ENCODE peak calls at places on chromosomes 2 and 18, in six cellular contexts. I is psoas muscle, W is GM20000, H is AG04450, A is lower lobe of right lung, M is OCI-LY7. B is an unnamed sample.
A peak's percentile ranks its signal among the peaks of the same experiment; 100 is the strongest.

GRCh38 chr2:4715065-4715464 is 977.1 kb upstream of the SOX11 start:
- DNase-seq in I (no peak), M (peak; percentile 22), H (no peak), A (no peak), W (no peak), B (no peak)

GRCh38 chr2:242060212-242060835 is 190.8 kb downstream of the RTP5 start:
- DNase-seq in A (no peak), W (no peak), H (peak; percentile 21), M (no peak), I (no peak), B (no peak)

GRCh38 chr18:75475228-75475627 is 47.7 kb upstream of the SMIM21 start:
- DNase-seq in M (no peak), A (no peak), H (peak; percentile 70), I (no peak), W (no peak), B (no peak)

GRCh38 chr18:42064109-42064508 is 109.1 kb downstream of the PIK3C3 start:
- DNase-seq in I (no peak), M (no peak), H (no peak), A (no peak), W (no peak), B (no peak)

GRCh38 chr2:62760026-62760425 is 54.5 kb downstream of the EHBP1 start:
- DNase-seq in H (no peak), A (no peak), I (no peak), M (no peak), W (no peak), B (no peak)

GRCh38 chr2:163345795-163346573 is 389.8 kb downstream of the FIGN start:
- DNase-seq in W (peak; percentile 67), H (no peak), A (no peak), M (peak; percentile 59), I (no peak), B (no peak)

GRCh38 chr18:64116806-64117205 is 32.1 kb downstream of the LINC00305 start:
- DNase-seq in W (no peak), M (no peak), I (no peak), A (no peak), H (no peak), B (no peak)

GRCh38 chr2:9714630-9715214 is 83.9 kb upstream of the YWHAQ start:
- DNase-seq in H (no peak), I (no peak), M (no peak), A (peak; percentile 74), W (no peak), B (no peak)

GRCh38 chr2:62266433-62267038 is 70.6 kb downstream of the B3GNT2 start:
- DNase-seq in H (peak; percentile 20), W (no peak), M (no peak), A (no peak), I (no peak), B (no peak)

GRCh38 chr2:212385241-212385640 is 153.4 kb downstream of the ERBB4 start:
- DNase-seq in H (no peak), I (no peak), M (no peak), A (no peak), W (no peak), B (no peak)

GRCh38 chr2:216216951-216217903 is 108.1 kb downstream of the XRCC5 start:
- DNase-seq in I (no peak), W (no peak), A (no peak), M (peak; percentile 23), H (peak; percentile 23), B (peak; percentile 34)

GRCh38 chr2:114010001-114010400 is 120.1 kb downstream of the ACTR3 start:
- DNase-seq in M (no peak), A (no peak), H (no peak), I (no peak), W (no peak), B (no peak)

GRCh38 chr2:234172066-234172465 is 121.6 kb downstream of the SPP2 start:
- DNase-seq in W (no peak), H (no peak), A (no peak), M (no peak), I (no peak), B (no peak)

GRCh38 chr18:48926420-48926857 is 24.3 kb downstream of the SMAD7 start:
- DNase-seq in I (no peak), H (no peak), M (no peak), W (no peak), A (no peak), B (no peak)

GRCh38 chr2:40466332-40466731 is 14.4 kb upstream of the SLC8A1 start:
- DNase-seq in I (no peak), H (no peak), A (no peak), W (no peak), M (no peak), B (no peak)

GRCh38 chr2:67240507-67240906 is 156.6 kb upstream of the ETAA1 start:
- DNase-seq in H (no peak), W (no peak), A (no peak), M (no peak), I (no peak), B (no peak)

GRCh38 chr2:67242456-67242855 is 154.7 kb upstream of the ETAA1 start:
- DNase-seq in I (no peak), A (no peak), M (no peak), H (no peak), W (no peak), B (no peak)

GRCh38 chr2:67234443-67234842 is 162.7 kb upstream of the ETAA1 start:
- DNase-seq in H (no peak), I (no peak), W (no peak), A (no peak), M (no peak), B (no peak)

GRCh38 chr2:67241453-67241852 is 155.7 kb upstream of the ETAA1 start:
- DNase-seq in W (no peak), I (no peak), H (no peak), A (no peak), M (no peak), B (no peak)

DNA sequence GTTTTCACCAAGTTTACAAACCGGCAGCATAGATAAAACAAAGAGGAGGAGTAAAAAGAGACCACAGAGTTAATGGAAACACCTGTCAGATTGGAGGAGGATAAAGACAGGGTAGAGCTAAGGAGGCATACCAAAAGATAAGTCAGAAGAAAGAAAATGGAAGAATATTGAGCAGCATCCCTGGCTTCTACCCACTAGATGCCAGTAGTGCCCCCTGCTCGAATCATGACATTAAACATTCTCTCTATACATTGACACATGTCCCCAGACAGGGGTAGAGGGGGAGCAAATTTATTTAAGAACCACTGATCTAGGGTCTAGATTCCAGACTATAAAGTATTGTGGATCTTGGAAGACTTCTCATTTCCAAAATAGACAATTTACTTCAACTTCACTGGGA is 159.8 kb upstream of the ETAA1 start:
- DNase-seq in H (no peak), I (no peak), A (no peak), M (no peak), W (no peak), B (no peak)
- TF ChIP-seq CTCF in H (no peak), I (no peak), A (no peak), M (no peak), W (no peak), B (no peak)

DNA sequence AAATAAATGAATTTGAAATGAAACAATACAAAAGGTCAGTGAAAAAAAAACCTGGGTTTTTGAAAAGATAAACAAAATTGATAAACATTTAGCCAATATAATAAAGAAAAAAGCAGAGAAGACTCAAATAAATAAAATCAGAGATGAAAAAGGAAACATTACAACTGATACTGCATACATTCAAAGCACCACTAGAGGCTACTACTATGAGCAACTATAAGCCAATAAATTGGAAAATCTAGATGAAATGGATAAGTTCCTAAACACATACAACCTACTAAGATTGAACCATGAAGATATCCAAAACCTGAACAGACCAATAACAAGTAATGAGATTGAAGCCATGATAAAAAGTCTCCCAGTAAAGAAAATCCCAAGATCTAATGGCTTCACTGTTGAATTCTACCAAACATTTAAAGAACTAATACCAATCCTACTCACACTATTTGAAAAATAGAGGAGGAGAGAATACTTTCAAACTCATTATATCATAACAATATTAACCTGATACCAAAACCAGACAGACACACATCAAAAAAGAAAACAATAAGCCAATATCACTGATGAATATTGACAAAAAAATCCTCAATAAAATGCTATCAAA is 80.8 kb upstream of the CERS6 start:
- DNase-seq in A (no peak), M (no peak), H (no peak), I (no peak), W (no peak), B (no peak)
- TF ChIP-seq CTCF in A (peak; percentile 13), M (peak; percentile 52), H (peak; percentile 29), I (peak; percentile 23), W (no peak), B (peak; percentile 55)

DNA sequence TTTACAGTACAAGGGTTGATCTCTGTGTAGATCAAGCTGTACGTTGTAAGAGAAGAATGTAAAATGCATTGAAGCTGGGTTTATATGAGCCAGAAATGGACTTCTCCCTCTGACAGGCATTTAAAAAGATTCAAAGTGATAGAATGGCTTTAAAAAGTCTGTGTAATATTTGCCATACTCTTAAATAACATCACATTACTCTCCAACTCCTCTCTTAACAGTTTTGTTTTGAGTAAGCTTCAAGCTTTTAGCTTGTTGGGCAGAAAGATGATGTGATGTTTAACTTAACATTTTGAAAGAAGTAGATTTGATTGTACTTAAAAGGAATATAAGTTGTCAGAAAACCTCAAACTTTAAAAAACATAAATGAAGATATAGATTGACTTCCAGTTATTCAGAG is 72.2 kb downstream of the COX7A2L start:
- DNase-seq in W (no peak), I (no peak), M (no peak), A (no peak), H (no peak), B (no peak)
- TF ChIP-seq CTCF in W (no peak), I (no peak), M (no peak), A (no peak), H (no peak), B (no peak)

DNA sequence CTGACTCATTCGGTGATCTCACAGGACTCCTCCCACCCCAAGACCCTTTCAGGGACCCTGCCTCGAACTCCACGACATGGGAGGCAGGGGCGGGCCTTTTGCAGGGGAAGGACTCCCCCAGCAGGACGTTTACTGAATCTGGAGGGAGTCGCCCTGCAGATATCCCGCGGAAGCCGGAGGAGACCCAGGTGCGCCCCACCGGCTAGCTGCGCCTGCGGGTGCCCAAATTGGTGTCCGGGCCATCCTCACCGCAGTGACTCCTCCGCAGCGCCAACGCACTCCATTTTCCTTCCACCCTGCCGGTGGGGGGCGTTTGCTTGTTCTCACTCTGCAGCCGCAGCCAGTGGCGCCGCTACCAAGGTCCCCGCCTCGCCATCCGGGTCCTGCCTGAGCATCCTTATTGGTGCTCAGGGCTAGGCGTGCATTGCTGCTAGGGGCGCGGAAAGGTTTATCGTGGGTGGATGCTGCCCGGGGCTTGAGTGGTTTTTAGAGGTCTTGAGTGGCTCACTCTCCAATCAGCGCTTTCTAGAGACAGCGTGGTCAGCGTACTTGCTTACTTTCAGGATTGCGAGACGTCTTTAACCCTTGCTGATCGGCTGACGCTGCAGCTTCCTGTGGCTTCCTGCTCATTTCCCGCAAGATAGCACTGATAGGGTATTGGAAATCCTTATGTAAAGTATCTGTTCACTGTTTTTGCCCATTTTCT is 81.4 kb downstream of the BIN1 start:
- DNase-seq in H (peak; percentile 82), W (peak; percentile 61), I (peak; percentile 82), A (peak; percentile 83), M (peak; percentile 29), B (peak; percentile 87)
- TF ChIP-seq CTCF in H (peak; percentile 53), W (peak; percentile 7), I (peak; percentile 26), A (peak; percentile 30), M (peak; percentile 46), B (peak; percentile 31)

B was measured in activated CD8-positive, alpha-beta T cell treated with anti-CD3 and anti-CD28 coated beads for 36 hours.